ENCODE peak calls at places on chromosomes 7 and 10, in seven cellular contexts. Q, U, T, S, G, I and F are unnamed samples. For H3K79me2 and H3K4me1, the result is how much of the 10 kb centered on the place peaks cover.

GRCh38 chr10:29734980-29735627 is 100.3 kb upstream of the SVIL start:
- DNase-seq in I (peak), S (no peak), G (peak), T (peak), Q (peak), U (peak), F (no peak)

GRCh38 chr7:95628831-95629439 is 32.6 kb upstream of the PDK4 start:
- DNase-seq in S (no peak), U (no peak), Q (no peak), I (no peak), T (peak), G (peak), F (no peak)

GRCh38 chr10:26437637-26438461 is at the start of gene APBB1IP:
- DNase-seq in S (no peak), T (peak), Q (peak), I (no peak), G (peak), U (peak), F (peak)

GRCh38 chr10:93876391-93876790 is 17.4 kb upstream of the SLC35G1 start:
- DNase-seq in I (no peak), T (peak), Q (no peak), S (no peak), G (no peak), U (no peak), F (no peak)

GRCh38 chr10:13629116-13629515 is 42.4 kb downstream of the PRPF18 start:
- DNase-seq in Q (no peak), U (no peak), T (no peak), S (no peak), G (no peak), I (no peak), F (no peak)

GRCh38 chr7:105806592-105807266 is 69.7 kb downstream of the ATXN7L1 start:
- DNase-seq in I (no peak), S (no peak), U (no peak), T (peak), G (peak), Q (no peak), F (peak)

GRCh38 chr7:155792315-155792960 is 19.8 kb downstream of the SHH start:
- DNase-seq in I (peak), U (no peak), G (no peak), T (no peak), S (no peak), Q (no peak), F (no peak)

GRCh38 chr10:129952771-129953489 is 11.1 kb downstream of the EBF3 start:
- DNase-seq in U (peak), G (no peak), T (no peak), I (no peak), S (no peak), Q (no peak), F (no peak)

GRCh38 chr10:6069101-6069931 is 7.1 kb upstream of the IL2RA start:
- DNase-seq in U (no peak), G (no peak), I (no peak), Q (peak), S (no peak), T (no peak), F (peak)

GRCh38 chr7:74452748-74453320 is 872 bp upstream of the GTF2IRD1 start:
- DNase-seq in T (peak), G (peak), I (peak), U (no peak), Q (no peak), S (no peak), F (no peak)

GRCh38 chr10:84822926-84823325 is 494.5 kb downstream of the CCSER2 start:
- DNase-seq in G (no peak), U (no peak), Q (no peak), T (no peak), S (no peak), I (no peak), F (no peak)

GRCh38 chr7:141027043-141027442 is 12.3 kb upstream of the MRPS33 start:
- DNase-seq in Q (no peak), S (no peak), G (no peak), I (no peak), T (no peak), U (no peak), F (no peak)

GRCh38 chr7:99974681-99975080 is 1.1 kb downstream of the AZGP1 start:
- DNase-seq in Q (no peak), S (no peak), G (no peak), T (no peak), I (no peak), U (no peak), F (no peak)

GRCh38 chr7:90271753-90272152 is 26.8 kb downstream of the CFAP69 start:
- DNase-seq in Q (no peak), T (peak), S (no peak), I (no peak), G (no peak), U (no peak), F (no peak)

GRCh38 chr10:82683989-82684388 is 809.0 kb downstream of the NRG3 start:
- DNase-seq in U (no peak), G (no peak), I (peak), T (no peak), S (no peak), Q (no peak), F (no peak)

GRCh38 chr10:52644678-52645434 is 127.7 kb downstream of the MBL2 start:
- DNase-seq in G (peak), S (peak), T (peak), I (peak), U (peak), Q (peak), F (peak)

GRCh38 chr10:127254276-127254675 is 57.9 kb upstream of the INSYN2A start:
- DNase-seq in S (no peak), I (no peak), U (no peak), Q (no peak), G (no peak), T (no peak), F (no peak)

GRCh38 chr10:26438534-26439269 is 561 bp downstream of the APBB1IP start:
- DNase-seq in I (peak), T (peak), G (peak), Q (no peak), S (no peak), U (peak), F (peak)

GRCh38 chr7:22563621-22564241 is 63.7 kb upstream of the STEAP1B start:
- DNase-seq in U (peak), S (no peak), I (no peak), T (peak), Q (no peak), G (no peak), F (no peak)

GRCh38 chr10:102678842-102679289 is 34.6 kb downstream of the TRIM8 start:
- DNase-seq in S (no peak), Q (peak), G (peak), U (peak), I (peak), T (peak), F (peak)

GRCh38 chr10:6140141-6140841 is 51.5 kb downstream of the RBM17 start:
- DNase-seq in S (no peak), G (no peak), Q (no peak), T (no peak), U (peak), I (peak), F (no peak)

GRCh38 chr7:24917510-24918239 is 62.3 kb downstream of the OSBPL3 start:
- DNase-seq in G (no peak), S (no peak), T (peak), Q (peak), U (no peak), I (no peak), F (no peak)

GRCh38 chr7:16130127-16131110 is 290.9 kb downstream of the CRPPA start:
- DNase-seq in G (no peak), U (no peak), Q (no peak), S (no peak), T (peak), I (no peak), F (no peak)

GRCh38 chr10:132539894-132540293 is 2.3 kb downstream of the INPP5A start:
- DNase-seq in T (peak), S (no peak), I (no peak), U (no peak), G (no peak), Q (no peak), F (no peak)
- H3K79me2 ChIP-seq in T (half or more), S (under half), I (half or more), U (under half), G (half or more), Q (under half), F (under half)

GRCh38 chr7:51126324-51126723 is 190.3 kb downstream of the COBL start:
- DNase-seq in I (no peak), G (no peak), Q (no peak), T (no peak), S (no peak), U (no peak), F (no peak)

GRCh38 chr7:51121036-51121780 is 195.4 kb downstream of the COBL start:
- DNase-seq in U (no peak), T (no peak), S (no peak), G (no peak), Q (no peak), I (no peak), F (no peak)

GRCh38 chr7:51121945-51122425 is 194.6 kb downstream of the COBL start:
- DNase-seq in T (no peak), I (no peak), S (no peak), Q (no peak), U (peak), G (no peak), F (peak)

GRCh38 chr7:51124321-51124720 is 192.3 kb downstream of the COBL start:
- DNase-seq in G (no peak), I (no peak), S (no peak), U (no peak), Q (no peak), T (no peak), F (no peak)

GRCh38 chr7:51123322-51124021 is 193.1 kb downstream of the COBL start:
- DNase-seq in T (peak), U (no peak), I (no peak), Q (no peak), S (peak), G (no peak), F (no peak)
- TF ChIP-seq EZH2phosphoT487 in T (no peak), U (no peak), I (no peak), Q (no peak), S (no peak), G (no peak), F (no peak)

DNA sequence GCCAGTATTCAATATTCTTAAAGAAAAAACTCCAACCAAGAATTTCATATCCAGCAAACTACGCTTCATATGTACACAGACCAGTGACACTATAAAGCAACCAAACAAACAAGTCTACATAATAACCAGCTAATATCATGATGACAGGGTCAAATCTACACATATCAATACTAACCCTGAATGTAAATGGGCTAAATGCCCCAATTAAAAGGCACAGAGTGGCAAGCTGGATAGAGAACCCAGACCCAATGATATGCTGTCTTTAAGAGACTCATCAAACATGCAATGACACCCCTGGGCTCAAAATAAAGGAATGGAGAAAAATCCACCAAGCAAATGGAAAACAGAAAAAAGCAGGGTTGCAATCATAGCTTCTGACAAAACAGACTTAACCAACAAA is 218.1 kb upstream of the NFE2L3 start:
- DNase-seq in Q (no peak), S (no peak), T (no peak), G (no peak), I (no peak), U (no peak), F (no peak)
- H3K4me1 ChIP-seq in Q (under half), S (under half), T (under half), G (under half), I (under half), U (under half), F (under half)

GRCh38 chr7:50307368-50308012 is 3.0 kb downstream of the IKZF1 start:
- DNase-seq in U (peak), G (no peak), S (no peak), T (no peak), I (no peak), Q (peak), F (peak)

GRCh38 chr7:50309130-50309478 is 4.6 kb downstream of the IKZF1 start:
- DNase-seq in Q (no peak), U (no peak), S (no peak), G (no peak), I (no peak), T (no peak), F (no peak)

GRCh38 chr7:50306491-50307367 is 2.2 kb downstream of the IKZF1 start:
- DNase-seq in G (no peak), T (no peak), U (peak), S (no peak), I (no peak), Q (no peak), F (peak)

GRCh38 chr7:50309736-50310135 is 5.2 kb downstream of the IKZF1 start:
- DNase-seq in I (no peak), G (no peak), U (no peak), S (no peak), Q (no peak), T (no peak), F (peak)

DNA sequence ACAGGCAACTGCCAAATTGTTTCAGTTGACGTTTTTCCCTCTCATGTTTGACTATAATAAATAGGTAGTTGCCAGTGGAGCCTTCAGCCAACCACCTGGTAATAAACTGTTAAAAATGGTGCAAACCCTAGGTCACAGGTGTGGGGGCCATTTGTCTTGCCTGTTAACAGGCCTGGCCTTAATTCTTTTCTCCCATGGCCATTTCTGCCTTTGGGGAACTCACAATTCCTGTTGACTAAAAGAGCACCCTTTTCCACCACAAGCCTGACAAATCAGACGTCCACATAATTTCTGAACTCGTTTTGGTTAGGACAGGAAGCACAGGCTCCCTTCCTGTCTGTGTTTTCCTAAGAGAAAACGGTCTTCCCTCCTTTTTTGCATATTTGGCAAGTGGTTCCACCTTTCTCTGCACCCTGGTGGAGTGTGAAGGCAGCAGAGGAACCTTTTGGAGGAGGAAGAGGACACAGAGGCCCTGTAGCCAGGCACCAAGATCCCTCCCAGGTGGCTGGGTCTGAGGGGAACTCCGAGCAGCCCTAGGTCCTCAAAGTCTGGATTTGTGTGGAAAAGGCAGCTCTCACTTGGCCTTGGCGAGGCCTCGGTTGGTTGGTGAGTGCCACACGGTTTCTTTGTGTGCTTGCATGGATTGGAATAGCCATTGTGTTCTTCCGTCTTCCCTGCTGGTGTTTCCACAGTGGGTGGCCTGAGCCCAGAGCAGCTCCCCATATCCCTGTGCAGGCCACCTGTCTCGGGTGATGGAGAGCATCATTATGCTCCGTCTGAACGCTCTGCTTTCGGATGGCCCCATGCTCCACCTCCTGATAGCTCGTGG is 4.0 kb downstream of the IKZF1 start:
- DNase-seq in T (no peak), I (no peak), G (no peak), U (peak), Q (peak), S (no peak), F (peak)
- H3K79me2 ChIP-seq in T (under half), I (under half), G (under half), U (under half), Q (half or more), S (under half), F (half or more)

GRCh38 chr10:71214641-71215160 is 2.3 kb downstream of the UNC5B start:
- DNase-seq in Q (no peak), U (no peak), I (no peak), T (no peak), S (no peak), G (no peak), F (no peak)

GRCh38 chr10:71211759-71212248 is 566 bp upstream of the UNC5B start:
- DNase-seq in U (no peak), S (no peak), T (no peak), I (no peak), Q (no peak), G (no peak), F (no peak)

GRCh38 chr10:71213761-71214440 is 1.5 kb downstream of the UNC5B start:
- DNase-seq in I (peak), T (peak), U (peak), G (peak), S (no peak), Q (no peak), F (no peak)

GRCh38 chr10:71212249-71213126 is at the start of gene UNC5B:
- DNase-seq in S (peak), Q (peak), G (peak), T (peak), U (peak), I (peak), F (peak)

GRCh38 chr10:71213127-71213616 is 802 bp downstream of the UNC5B start:
- DNase-seq in Q (peak), U (peak), I (peak), G (peak), S (peak), T (peak), F (peak)
- TF ChIP-seq EZH2phosphoT487 in Q (no peak), U (no peak), I (no peak), G (no peak), S (no peak), T (no peak), F (no peak)

GRCh38 chr7:117195361-117195760 is 127.5 kb downstream of the WNT2 start:
- DNase-seq in U (no peak), G (no peak), Q (no peak), I (no peak), T (no peak), S (no peak), F (no peak)
- H3K4me1 ChIP-seq in U (under half), G (under half), Q (under half), I (under half), T (under half), S (under half), F (under half)